ENCODE peak calls at places on chromosomes 13 and 19, in five cellular contexts. V is left lung; W is CD8-positive, alpha-beta memory T cell; N is thoracic aorta; T is central memory CD4-positive, alpha-beta T cell. A is an unnamed sample.

GRCh38 chr19:19096641-19097627 is 33.1 kb downstream of the SLC25A42 start:
- DNase-seq in W (no peak), V (no peak), T (no peak), N (no peak), A (no peak)

GRCh38 chr19:16062789-16063188 is 13.5 kb upstream of the TPM4 start:
- DNase-seq in V (no peak), T (peak; percentile 60), W (peak; percentile 57), N (no peak), A (peak; percentile 79)

GRCh38 chr19:30799854-30800755 is 427.9 kb downstream of the ZNF536 start:
- DNase-seq in V (no peak), T (no peak), W (no peak), N (no peak), A (peak; percentile 25)

GRCh38 chr13:38685974-38686571 is 804 bp upstream of the FREM2 start:
- DNase-seq in V (peak; percentile 66), W (no peak), T (no peak), N (no peak), A (no peak)

GRCh38 chr13:43258771-43259170 is 235.4 kb downstream of the DNAJC15 start:
- DNase-seq in T (no peak), V (no peak), W (no peak), N (no peak), A (no peak)

GRCh38 chr19:12997967-12998940 is 3.0 kb downstream of the NFIX start:
- DNase-seq in N (no peak), T (no peak), V (no peak), W (no peak), A (no peak)

GRCh38 chr19:52464798-52465470 is 11.6 kb downstream of the ZNF578 start:
- DNase-seq in T (no peak), N (no peak), W (no peak), V (no peak), A (no peak)

GRCh38 chr19:43820098-43820860 is 6.8 kb upstream of the ZNF283 start:
- DNase-seq in W (no peak), V (peak; percentile 75), N (no peak), T (peak; percentile 3), A (peak; percentile 31)

GRCh38 chr13:34412817-34413365 is 529.2 kb upstream of the NBEA start:
- DNase-seq in N (no peak), V (no peak), T (no peak), W (no peak), A (no peak)

GRCh38 chr19:11142528-11143171 is 12.9 kb downstream of the SPC24 start:
- DNase-seq in V (peak; percentile 94), W (no peak), T (no peak), N (peak; percentile 82), A (no peak)

GRCh38 chr13:76271728-76272232 is 614.4 kb downstream of the KCTD12 start:
- DNase-seq in N (no peak), T (no peak), W (no peak), V (no peak), A (no peak)

GRCh38 chr19:50318438-50318837 is 10.7 kb downstream of the KCNC3 start:
- DNase-seq in T (no peak), N (no peak), W (no peak), V (no peak), A (no peak)

GRCh38 chr13:74280093-74280794 is 146.0 kb upstream of the KLF12 start:
- DNase-seq in N (no peak), W (no peak), V (no peak), T (no peak), A (no peak)

GRCh38 chr19:18157465-18158063 is 4.6 kb downstream of the PIK3R2 start:
- DNase-seq in V (no peak), T (no peak), N (no peak), W (no peak), A (no peak)

GRCh38 chr13:46728777-46729176 is 68.2 kb downstream of the ESD start:
- DNase-seq in W (no peak), V (no peak), T (no peak), N (no peak), A (no peak)

GRCh38 chr19:10089801-10090375 is 3.8 kb downstream of the SHFL start:
- DNase-seq in V (no peak), W (no peak), T (no peak), N (no peak), A (no peak)

GRCh38 chr13:91576590-91576989 is 178.2 kb downstream of the GPC5 start:
- DNase-seq in N (no peak), T (no peak), W (no peak), V (no peak), A (no peak)

GRCh38 chr19:36719687-36720556 is 32.5 kb downstream of the ZNF567 start:
- DNase-seq in V (no peak), T (no peak), N (no peak), W (no peak), A (no peak)

GRCh38 chr13:112562786-112563383 is 25.1 kb downstream of the TUBGCP3 start:
- DNase-seq in N (no peak), V (no peak), W (no peak), T (no peak), A (no peak)

GRCh38 chr19:46950526-46951235 is 69.0 kb upstream of the NPAS1 start:
- DNase-seq in V (no peak), W (no peak), T (no peak), N (no peak), A (no peak)

GRCh38 chr19:34220472-34221063 is 33.8 kb upstream of the GARRE1 start:
- DNase-seq in N (peak; percentile 47), T (peak; percentile 34), W (peak; percentile 41), V (no peak), A (peak; percentile 42)

GRCh38 chr19:38699647-38700349 is 44.5 kb downstream of the CAPN12 start:
- DNase-seq in W (no peak), V (no peak), T (no peak), N (no peak), A (no peak)

A was measured in activated T-cell treated with anti-CD3 and anti-CD28 coated beads, Interleukin-2, amount 50 U/mL, for 1 hour.